ENCODE peak calls at places on chromosomes 11 and 22, in five cellular contexts. J, R, H, E and O are unnamed samples.

GRCh38 chr11:65363770-65364169 is 9.2 kb downstream of the TIGD3 start:
- DNase-seq in J (no peak), R (no peak), H (no peak), E (no peak), O (no peak)

GRCh38 chr22:35400335-35400680 is 368 bp downstream of the MCM5 start:
- DNase-seq in J (no peak), R (no peak), H (no peak), E (no peak), O (no peak)

GRCh38 chr11:35163707-35164496 is 24.9 kb downstream of the CD44 start:
- DNase-seq in J (no peak), R (no peak), H (no peak), E (no peak), O (no peak)

GRCh38 chr11:135073870-135074269 is 661.8 kb upstream of the B3GAT1 start:
- DNase-seq in J (no peak), R (no peak), H (no peak), E (no peak), O (no peak)

GRCh38 chr11:102912482-102912830 is 37.7 kb upstream of the MMP12 start:
- DNase-seq in J (no peak), R (peak), H (no peak), E (peak), O (no peak)

GRCh38 chr22:34105461-34106062 is 185.3 kb upstream of the LARGE1 start:
- DNase-seq in J (peak), R (peak), H (peak), E (peak), O (no peak)

GRCh38 chr11:94315664-94316063 is 11.3 kb downstream of the IZUMO1R start:
- DNase-seq in J (no peak), R (peak), H (no peak), E (peak), O (no peak)

GRCh38 chr11:11973866-11974265 is 34.6 kb downstream of the DKK3 start:
- DNase-seq in J (no peak), R (no peak), H (no peak), E (no peak), O (no peak)

GRCh38 chr11:15942936-15943335 is 413.4 kb downstream of the SOX6 start:
- DNase-seq in J (no peak), R (no peak), H (no peak), E (no peak), O (no peak)

GRCh38 chr11:47861762-47862161 is 13.6 kb upstream of the NUP160 start:
- DNase-seq in J (no peak), R (peak), H (no peak), E (no peak), O (no peak)

GRCh38 chr11:130213979-130214281 is 54.3 kb downstream of the ST14 start:
- DNase-seq in J (no peak), R (no peak), H (no peak), E (no peak), O (no peak)

GRCh38 chr11:65110354-65110861 is 1.3 kb upstream of the TM7SF2 start:
- DNase-seq in J (peak), R (peak), H (peak), E (peak), O (no peak)

GRCh38 chr11:44927174-44927661 is 23.5 kb downstream of the TP53I11 start:
- DNase-seq in J (no peak), R (peak), H (peak), E (peak), O (peak)

GRCh38 chr11:65981972-65982823 is 19.8 kb downstream of the EIF1AD start:
- DNase-seq in J (no peak), R (no peak), H (no peak), E (no peak), O (no peak)

GRCh38 chr11:1992111-1992510 is 5.5 kb downstream of the H19 start:
- DNase-seq in J (no peak), R (no peak), H (no peak), E (no peak), O (no peak)

GRCh38 chr11:128476729-128477128 is 110.6 kb downstream of the ETS1 start:
- DNase-seq in J (no peak), R (no peak), H (no peak), E (no peak), O (no peak)

DNA sequence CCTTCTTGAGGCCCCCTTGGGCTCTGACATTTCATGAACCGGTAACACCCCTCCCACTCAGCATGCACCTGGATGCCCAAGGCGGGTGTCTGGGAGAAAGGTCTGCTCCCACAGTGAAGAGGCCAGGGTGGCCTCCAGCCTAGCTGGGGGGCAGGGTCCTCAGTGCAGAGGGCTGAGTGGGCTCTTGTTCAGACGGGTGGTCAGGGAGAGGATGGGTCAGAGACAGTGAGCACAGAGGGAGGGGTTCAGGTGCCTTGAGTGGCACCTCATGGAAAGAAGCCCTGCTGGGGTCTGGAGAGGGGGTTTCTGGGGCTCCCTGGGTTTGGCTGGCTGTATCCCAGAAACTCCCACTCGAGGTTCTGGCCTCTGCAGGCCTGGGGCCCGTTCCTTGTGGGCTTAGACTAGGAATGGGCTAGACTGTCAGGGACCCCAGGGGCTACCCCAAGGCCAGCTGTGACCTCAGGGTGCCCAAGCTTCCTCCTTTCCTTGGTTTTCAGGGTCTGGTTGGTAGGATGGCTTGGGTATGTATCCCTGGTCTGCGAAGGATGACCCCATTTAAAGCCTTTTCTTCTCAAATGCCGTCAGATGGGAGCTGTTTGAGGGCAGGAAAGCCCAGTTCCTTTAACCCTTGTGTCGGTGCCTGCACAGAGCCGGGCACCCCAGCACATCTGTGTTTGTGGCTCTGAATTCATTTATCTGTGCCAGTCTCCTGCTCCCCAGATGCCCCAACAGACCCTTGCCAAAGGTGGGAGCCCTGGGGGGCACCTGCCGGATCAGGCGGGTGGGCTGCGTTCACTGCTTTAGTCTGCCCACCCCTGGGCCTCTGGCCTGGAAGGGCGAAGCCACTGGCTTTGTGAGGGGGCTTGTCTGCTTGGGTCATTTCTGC is 1.3 kb downstream of the SYNGR1 start:
- DNase-seq in J (no peak), R (no peak), H (no peak), E (no peak), O (no peak)
- H3K4me3 ChIP-seq in J (no peak), R (no peak), H (no peak), E (no peak), O (peak)

GRCh38 chr11:101436511-101437142 is 147.2 kb downstream of the TRPC6 start:
- DNase-seq in J (no peak), R (peak), H (no peak), E (peak), O (no peak)

GRCh38 chr11:101438126-101438525 is 145.7 kb downstream of the TRPC6 start:
- DNase-seq in J (no peak), R (no peak), H (no peak), E (no peak), O (no peak)

GRCh38 chr11:101442171-101442570 is 141.6 kb downstream of the TRPC6 start:
- DNase-seq in J (no peak), R (peak), H (no peak), E (peak), O (no peak)

GRCh38 chr11:101441747-101442146 is 142.1 kb downstream of the TRPC6 start:
- DNase-seq in J (no peak), R (peak), H (no peak), E (no peak), O (no peak)

DNA sequence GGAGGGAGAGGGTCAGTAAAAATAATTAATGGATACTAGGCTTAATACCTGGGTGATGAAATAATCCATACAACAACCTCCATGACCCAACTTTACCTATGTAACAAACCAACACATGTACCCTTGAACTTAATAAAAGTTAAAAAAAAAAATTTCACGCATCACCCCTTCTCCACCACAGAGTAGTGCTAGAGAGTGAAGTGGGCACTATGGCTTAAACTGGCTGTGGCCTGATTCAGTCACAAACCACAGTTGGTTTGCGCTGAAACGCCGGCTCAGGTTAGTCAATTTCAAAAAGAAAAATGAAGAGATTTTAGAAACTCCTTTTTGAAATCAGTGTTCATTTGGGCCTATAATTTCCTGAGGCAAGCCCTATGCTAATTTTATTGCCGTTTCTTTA is 144.3 kb downstream of the TRPC6 start:
- DNase-seq in J (no peak), R (no peak), H (no peak), E (no peak), O (no peak)
- TF ChIP-seq CTCF in J (peak), R (peak), H (no peak), E (no peak), O (no peak)

GRCh38 chr11:63554901-63555218 is 8.3 kb downstream of the PLAAT2 start:
- DNase-seq in J (no peak), R (no peak), H (no peak), E (no peak), O (no peak)
- H3K4me3 ChIP-seq in J (no peak), R (no peak), H (no peak), E (no peak), O (no peak)

GRCh38 chr11:57324886-57325734 is at the start of gene TNKS1BP1:
- DNase-seq in J (peak), R (peak), H (peak), E (peak), O (peak)
- TF ChIP-seq CTCF in J (no peak), R (no peak), H (no peak), E (no peak), O (no peak)

GRCh38 chr11:61609970-61610347 is 29.1 kb upstream of the SYT7 start:
- DNase-seq in J (no peak), R (no peak), H (peak), E (peak), O (no peak)

GRCh38 chr11:61607426-61607825 is 26.6 kb upstream of the SYT7 start:
- DNase-seq in J (no peak), R (no peak), H (no peak), E (no peak), O (no peak)

GRCh38 chr11:61607920-61608599 is 27.2 kb upstream of the SYT7 start:
- DNase-seq in J (no peak), R (no peak), H (no peak), E (no peak), O (no peak)

GRCh38 chr11:61610905-61611304 is 30.0 kb upstream of the SYT7 start:
- DNase-seq in J (no peak), R (no peak), H (no peak), E (no peak), O (no peak)

GRCh38 chr11:61609000-61609969 is 28.4 kb upstream of the SYT7 start:
- DNase-seq in J (no peak), R (no peak), H (peak), E (no peak), O (no peak)
- H3K4me3 ChIP-seq in J (no peak), R (no peak), H (no peak), E (no peak), O (no peak)

DNA sequence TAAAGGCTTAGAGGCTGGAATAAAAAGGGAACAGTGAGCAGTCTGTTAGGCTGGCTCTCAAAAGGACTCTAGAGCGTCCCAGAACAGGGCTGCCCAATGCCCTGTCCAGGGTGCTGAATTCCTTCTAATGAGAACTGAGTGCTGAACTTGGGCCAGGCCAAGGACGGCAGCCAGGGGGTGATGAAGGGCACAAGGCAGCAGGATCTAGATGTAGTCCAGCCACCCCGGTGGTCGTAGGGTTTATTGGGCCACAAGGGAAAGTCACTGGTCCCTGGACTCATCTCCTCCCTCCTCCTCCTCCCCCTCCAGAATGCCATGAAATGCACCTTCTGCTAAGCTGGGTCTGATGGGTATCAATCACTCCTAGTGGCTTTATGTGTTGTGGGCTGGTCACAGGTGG is 19.2 kb downstream of the NPTXR start:
- DNase-seq in J (no peak), R (peak), H (peak), E (peak), O (no peak)
- TF ChIP-seq CTCF in J (peak), R (peak), H (no peak), E (peak), O (peak)

GRCh38 chr11:10692716-10693115 is 839 bp downstream of the IRAG1 start:
- DNase-seq in J (no peak), R (no peak), H (no peak), E (no peak), O (no peak)
- H3K4me3 ChIP-seq in J (no peak), R (no peak), H (no peak), E (no peak), O (peak)